ENCODE peak calls at places on chromosomes 7 and 10, in seven cellular contexts. One of them, this sample, is unnamed.

GRCh38 chr7:134940711-134941110 is 45.6 kb upstream of the AGBL3 start:
- DNase-seq in heart left ventricle: no peak
- DNase-seq in GM23248: no peak
- DNase-seq in CD8-positive, alpha-beta memory T cell: no peak
- DNase-seq in HL-60: no peak
- DNase-seq in cardiac fibroblast: no peak
- DNase-seq in heart right ventricle: no peak
- DNase-seq in this sample: no peak

GRCh38 chr7:50672045-50672444 is 106.8 kb upstream of the DDC start:
- DNase-seq in HL-60: no peak
- DNase-seq in cardiac fibroblast: no peak
- DNase-seq in heart left ventricle: no peak
- DNase-seq in heart right ventricle: no peak
- DNase-seq in CD8-positive, alpha-beta memory T cell: no peak
- DNase-seq in GM23248: no peak
- DNase-seq in this sample: no peak

GRCh38 chr7:130900471-130901076 is 166.6 kb upstream of the KLF14 start:
- DNase-seq in GM23248: peak; percentile 19
- DNase-seq in heart right ventricle: no peak
- DNase-seq in CD8-positive, alpha-beta memory T cell: no peak
- DNase-seq in heart left ventricle: no peak
- DNase-seq in HL-60: no peak
- DNase-seq in cardiac fibroblast: no peak
- DNase-seq in this sample: no peak

GRCh38 chr7:92691578-92691977 is 101.4 kb upstream of the FAM133B start:
- DNase-seq in heart left ventricle: no peak
- DNase-seq in GM23248: peak; percentile 77
- DNase-seq in cardiac fibroblast: peak; percentile 81
- DNase-seq in HL-60: peak; percentile 55
- DNase-seq in CD8-positive, alpha-beta memory T cell: no peak
- DNase-seq in heart right ventricle: no peak
- DNase-seq in this sample: no peak

GRCh38 chr10:113960617-113961260 is 82.9 kb upstream of the ADRB1 start:
- DNase-seq in cardiac fibroblast: no peak
- DNase-seq in GM23248: peak; percentile 20
- DNase-seq in heart right ventricle: no peak
- DNase-seq in HL-60: peak; percentile 32
- DNase-seq in heart left ventricle: no peak
- DNase-seq in CD8-positive, alpha-beta memory T cell: peak; percentile 45
- DNase-seq in this sample: peak; percentile 38

GRCh38 chr10:59255463-59255862 is 79.0 kb downstream of the PHYHIPL start:
- DNase-seq in GM23248: no peak
- DNase-seq in HL-60: no peak
- DNase-seq in cardiac fibroblast: no peak
- DNase-seq in heart right ventricle: no peak
- DNase-seq in CD8-positive, alpha-beta memory T cell: no peak
- DNase-seq in heart left ventricle: no peak
- DNase-seq in this sample: no peak

GRCh38 chr10:6052247-6053221 is 9.6 kb downstream of the IL2RA start:
- DNase-seq in CD8-positive, alpha-beta memory T cell: peak; percentile 76
- DNase-seq in heart right ventricle: no peak
- DNase-seq in cardiac fibroblast: no peak
- DNase-seq in HL-60: no peak
- DNase-seq in GM23248: no peak
- DNase-seq in heart left ventricle: no peak
- DNase-seq in this sample: no peak

GRCh38 chr10:27745719-27746363 is at the start of gene MKX:
- DNase-seq in CD8-positive, alpha-beta memory T cell: no peak
- DNase-seq in HL-60: no peak
- DNase-seq in heart right ventricle: no peak
- DNase-seq in GM23248: peak; percentile 92
- DNase-seq in cardiac fibroblast: no peak
- DNase-seq in heart left ventricle: peak; percentile 20
- DNase-seq in this sample: peak; percentile 51

GRCh38 chr7:24135003-24135817 is 148.8 kb upstream of the NPY start:
- DNase-seq in cardiac fibroblast: no peak
- DNase-seq in HL-60: no peak
- DNase-seq in heart right ventricle: no peak
- DNase-seq in CD8-positive, alpha-beta memory T cell: no peak
- DNase-seq in heart left ventricle: no peak
- DNase-seq in GM23248: no peak
- DNase-seq in this sample: no peak

GRCh38 chr7:97671571-97671970 is 60.3 kb upstream of the TAC1 start:
- DNase-seq in GM23248: no peak
- DNase-seq in heart left ventricle: no peak
- DNase-seq in CD8-positive, alpha-beta memory T cell: no peak
- DNase-seq in heart right ventricle: no peak
- DNase-seq in HL-60: no peak
- DNase-seq in cardiac fibroblast: no peak
- DNase-seq in this sample: no peak

GRCh38 chr10:62708569-62708968 is 96.0 kb upstream of the ADO start:
- DNase-seq in CD8-positive, alpha-beta memory T cell: no peak
- DNase-seq in GM23248: no peak
- DNase-seq in cardiac fibroblast: no peak
- DNase-seq in heart left ventricle: no peak
- DNase-seq in HL-60: no peak
- DNase-seq in heart right ventricle: no peak
- DNase-seq in this sample: no peak

GRCh38 chr10:124248646-124249045 is 155.2 kb upstream of the CHST15 start:
- DNase-seq in cardiac fibroblast: no peak
- DNase-seq in CD8-positive, alpha-beta memory T cell: no peak
- DNase-seq in GM23248: no peak
- DNase-seq in heart left ventricle: no peak
- DNase-seq in heart right ventricle: no peak
- DNase-seq in HL-60: no peak
- DNase-seq in this sample: no peak

GRCh38 chr7:133682364-133683181 is 429.7 kb downstream of the EXOC4 start:
- DNase-seq in GM23248: no peak
- DNase-seq in cardiac fibroblast: no peak
- DNase-seq in CD8-positive, alpha-beta memory T cell: no peak
- DNase-seq in heart right ventricle: no peak
- DNase-seq in HL-60: no peak
- DNase-seq in heart left ventricle: no peak
- DNase-seq in this sample: no peak

GRCh38 chr7:152862033-152862432 is 102.5 kb downstream of the ACTR3B start:
- DNase-seq in heart right ventricle: no peak
- DNase-seq in heart left ventricle: no peak
- DNase-seq in GM23248: no peak
- DNase-seq in CD8-positive, alpha-beta memory T cell: no peak
- DNase-seq in HL-60: peak; percentile 34
- DNase-seq in cardiac fibroblast: no peak
- DNase-seq in this sample: no peak

GRCh38 chr7:35802649-35803048 is 1.8 kb downstream of the SEPTIN7 start:
- DNase-seq in heart left ventricle: no peak
- DNase-seq in GM23248: no peak
- DNase-seq in cardiac fibroblast: peak; percentile 10
- DNase-seq in HL-60: no peak
- DNase-seq in CD8-positive, alpha-beta memory T cell: no peak
- DNase-seq in heart right ventricle: no peak
- DNase-seq in this sample: no peak

GRCh38 chr10:132464256-132465192 is 67.5 kb downstream of the PWWP2B start:
- DNase-seq in heart right ventricle: peak; percentile 89
- DNase-seq in HL-60: no peak
- DNase-seq in GM23248: peak; percentile 67
- DNase-seq in heart left ventricle: peak; percentile 94
- DNase-seq in CD8-positive, alpha-beta memory T cell: no peak
- DNase-seq in cardiac fibroblast: peak; percentile 79
- DNase-seq in this sample: no peak

GRCh38 chr7:47044620-47045019 is 537.3 kb downstream of the TNS3 start:
- DNase-seq in heart left ventricle: no peak
- DNase-seq in CD8-positive, alpha-beta memory T cell: no peak
- DNase-seq in heart right ventricle: no peak
- DNase-seq in HL-60: no peak
- DNase-seq in cardiac fibroblast: no peak
- DNase-seq in GM23248: no peak
- DNase-seq in this sample: no peak

GRCh38 chr10:103281753-103282152 is 4.8 kb downstream of the INA start:
- DNase-seq in CD8-positive, alpha-beta memory T cell: no peak
- DNase-seq in GM23248: peak; percentile 15
- DNase-seq in cardiac fibroblast: peak; percentile 12
- DNase-seq in heart right ventricle: no peak
- DNase-seq in heart left ventricle: no peak
- DNase-seq in HL-60: no peak
- DNase-seq in this sample: no peak

GRCh38 chr10:23174075-23174973 is 17.8 kb upstream of the PTF1A start:
- DNase-seq in GM23248: no peak
- DNase-seq in CD8-positive, alpha-beta memory T cell: no peak
- DNase-seq in heart right ventricle: no peak
- DNase-seq in cardiac fibroblast: no peak
- DNase-seq in heart left ventricle: no peak
- DNase-seq in HL-60: no peak
- DNase-seq in this sample: no peak

GRCh38 chr10:23174974-23175512 is 17.1 kb upstream of the PTF1A start:
- DNase-seq in HL-60: no peak
- DNase-seq in GM23248: no peak
- DNase-seq in heart right ventricle: no peak
- DNase-seq in heart left ventricle: no peak
- DNase-seq in cardiac fibroblast: no peak
- DNase-seq in CD8-positive, alpha-beta memory T cell: no peak
- DNase-seq in this sample: no peak

GRCh38 chr10:23172846-23173548 is 19.1 kb upstream of the PTF1A start:
- DNase-seq in HL-60: no peak
- DNase-seq in cardiac fibroblast: no peak
- DNase-seq in heart right ventricle: no peak
- DNase-seq in heart left ventricle: no peak
- DNase-seq in GM23248: no peak
- DNase-seq in CD8-positive, alpha-beta memory T cell: no peak
- DNase-seq in this sample: no peak

GRCh38 chr10:23172429-23172828 is 19.7 kb upstream of the PTF1A start:
- DNase-seq in cardiac fibroblast: no peak
- DNase-seq in heart right ventricle: no peak
- DNase-seq in CD8-positive, alpha-beta memory T cell: no peak
- DNase-seq in GM23248: no peak
- DNase-seq in heart left ventricle: no peak
- DNase-seq in HL-60: no peak
- DNase-seq in this sample: no peak

DNA sequence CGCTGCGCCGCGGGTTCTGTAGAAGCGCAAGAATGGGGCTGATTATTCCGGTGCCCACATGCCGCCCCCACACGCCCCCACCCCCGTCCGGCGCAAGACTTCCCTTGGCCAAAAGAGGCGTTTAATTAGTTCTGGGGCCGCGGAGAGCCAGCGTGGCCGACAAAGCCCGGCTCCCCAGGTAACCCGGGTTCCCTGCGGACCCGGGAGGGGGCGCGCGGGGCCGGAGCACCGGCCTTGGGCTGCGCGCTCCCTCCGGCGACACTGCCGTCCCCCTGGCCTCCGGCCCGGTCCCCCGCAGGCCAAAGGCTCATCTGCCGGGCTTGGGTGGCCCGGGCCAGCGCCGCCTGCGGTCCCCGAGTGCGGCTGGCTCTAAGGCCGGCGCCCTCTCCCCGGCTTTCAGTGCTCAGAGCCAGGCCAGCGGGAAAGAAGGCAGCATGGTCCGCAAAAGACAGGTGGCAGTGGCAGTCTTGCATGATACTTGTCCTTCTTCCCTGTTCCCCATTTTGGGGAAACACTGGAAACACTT is 18.5 kb upstream of the PTF1A start:
- DNase-seq in GM23248: no peak
- DNase-seq in heart left ventricle: no peak
- DNase-seq in CD8-positive, alpha-beta memory T cell: no peak
- DNase-seq in heart right ventricle: no peak
- DNase-seq in cardiac fibroblast: no peak
- DNase-seq in HL-60: no peak
- DNase-seq in this sample: no peak
- H3K4me3 ChIP-seq in GM23248: no peak overlapping the region
- H3K4me3 ChIP-seq in heart left ventricle: peak overlapping the region; percentile 25
- H3K4me3 ChIP-seq in CD8-positive, alpha-beta memory T cell: no peak overlapping the region
- H3K4me3 ChIP-seq in heart right ventricle: peak overlapping the region; percentile 29
- H3K4me3 ChIP-seq in cardiac fibroblast: no peak overlapping the region
- H3K4me3 ChIP-seq in HL-60: no peak overlapping the region
- H3K4me3 ChIP-seq in this sample: no peak overlapping the region

GRCh38 chr7:100603697-100604077 is 1.5 kb downstream of the PCOLCE start:
- DNase-seq in CD8-positive, alpha-beta memory T cell: no peak
- DNase-seq in heart left ventricle: no peak
- DNase-seq in HL-60: no peak
- DNase-seq in GM23248: peak; percentile 59
- DNase-seq in cardiac fibroblast: no peak
- DNase-seq in heart right ventricle: no peak
- DNase-seq in this sample: no peak

GRCh38 chr7:100607111-100607510 is 4.9 kb downstream of the PCOLCE start:
- DNase-seq in HL-60: no peak
- DNase-seq in heart left ventricle: no peak
- DNase-seq in cardiac fibroblast: no peak
- DNase-seq in CD8-positive, alpha-beta memory T cell: no peak
- DNase-seq in heart right ventricle: no peak
- DNase-seq in GM23248: peak; percentile 46
- DNase-seq in this sample: no peak

GRCh38 chr7:100604078-100604975 is 2.2 kb downstream of the PCOLCE start:
- DNase-seq in heart left ventricle: peak; percentile 83
- DNase-seq in heart right ventricle: peak; percentile 86
- DNase-seq in CD8-positive, alpha-beta memory T cell: peak; percentile 81
- DNase-seq in cardiac fibroblast: peak; percentile 80
- DNase-seq in HL-60: peak; percentile 78
- DNase-seq in GM23248: peak; percentile 76
- DNase-seq in this sample: peak; percentile 72

GRCh38 chr7:100606313-100606712 is 4.2 kb downstream of the PCOLCE start:
- DNase-seq in heart left ventricle: no peak
- DNase-seq in cardiac fibroblast: no peak
- DNase-seq in CD8-positive, alpha-beta memory T cell: no peak
- DNase-seq in GM23248: no peak
- DNase-seq in HL-60: no peak
- DNase-seq in heart right ventricle: no peak
- DNase-seq in this sample: no peak

GRCh38 chr7:100604976-100605911 is 3.1 kb downstream of the PCOLCE start:
- DNase-seq in CD8-positive, alpha-beta memory T cell: peak; percentile 41
- DNase-seq in heart right ventricle: peak; percentile 69
- DNase-seq in GM23248: no peak
- DNase-seq in cardiac fibroblast: no peak
- DNase-seq in heart left ventricle: peak; percentile 68
- DNase-seq in HL-60: peak; percentile 53
- DNase-seq in this sample: peak; percentile 45
- H3K4me3 ChIP-seq in CD8-positive, alpha-beta memory T cell: peak overlapping the region; percentile 38
- H3K4me3 ChIP-seq in heart right ventricle: peak overlapping the region; percentile 72
- H3K4me3 ChIP-seq in GM23248: peak overlapping the region; percentile 86
- H3K4me3 ChIP-seq in cardiac fibroblast: peak overlapping the region; percentile 84
- H3K4me3 ChIP-seq in heart left ventricle: peak overlapping the region; percentile 72
- H3K4me3 ChIP-seq in HL-60: peak overlapping the region; percentile 66
- H3K4me3 ChIP-seq in this sample: peak overlapping the region; percentile 50

GRCh38 chr10:43421201-43421507 is 12.2 kb upstream of the HNRNPF start:
- DNase-seq in heart right ventricle: no peak
- DNase-seq in heart left ventricle: no peak
- DNase-seq in cardiac fibroblast: no peak
- DNase-seq in HL-60: no peak
- DNase-seq in CD8-positive, alpha-beta memory T cell: no peak
- DNase-seq in GM23248: no peak
- DNase-seq in this sample: no peak
- H3K4me3 ChIP-seq in heart right ventricle: peak overlapping the region; percentile 71
- H3K4me3 ChIP-seq in heart left ventricle: peak overlapping the region; percentile 67
- H3K4me3 ChIP-seq in cardiac fibroblast: peak overlapping the region; percentile 55
- H3K4me3 ChIP-seq in HL-60: peak overlapping the region; percentile 24
- H3K4me3 ChIP-seq in CD8-positive, alpha-beta memory T cell: peak overlapping the region; percentile 90
- H3K4me3 ChIP-seq in GM23248: peak overlapping the region; percentile 77
- H3K4me3 ChIP-seq in this sample: peak overlapping the region; percentile 28

DNA sequence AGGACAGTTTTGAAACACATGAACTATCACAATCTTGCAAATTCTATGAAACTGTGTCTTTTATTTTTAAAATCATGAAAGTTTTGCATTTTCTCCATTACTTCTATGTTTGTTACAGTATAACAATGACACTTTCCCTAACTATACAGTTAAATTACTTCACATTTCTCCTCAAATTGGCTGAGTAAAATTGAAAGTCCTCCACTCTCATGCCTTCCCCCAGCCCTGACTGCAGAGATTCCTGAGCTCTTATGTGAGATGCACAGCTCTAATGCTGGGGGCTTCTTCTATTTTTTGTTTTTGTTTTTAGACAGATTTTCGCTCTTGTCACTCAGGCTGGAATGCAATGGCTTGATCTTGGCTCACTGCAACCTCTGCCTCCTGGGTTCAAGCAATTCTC is 22.7 kb upstream of the MAP3K8 start:
- DNase-seq in cardiac fibroblast: no peak
- DNase-seq in GM23248: no peak
- DNase-seq in HL-60: no peak
- DNase-seq in CD8-positive, alpha-beta memory T cell: no peak
- DNase-seq in heart left ventricle: no peak
- DNase-seq in heart right ventricle: no peak
- DNase-seq in this sample: no peak
- H3K4me3 ChIP-seq in cardiac fibroblast: no peak overlapping the region
- H3K4me3 ChIP-seq in GM23248: no peak overlapping the region
- H3K4me3 ChIP-seq in HL-60: no peak overlapping the region
- H3K4me3 ChIP-seq in CD8-positive, alpha-beta memory T cell: no peak overlapping the region
- H3K4me3 ChIP-seq in heart left ventricle: no peak overlapping the region
- H3K4me3 ChIP-seq in heart right ventricle: no peak overlapping the region
- H3K4me3 ChIP-seq in this sample: no peak overlapping the region